ENCODE peak calls at places on chromosome 1, in four cellular contexts. O is stimulated activated naive CD8-positive, alpha-beta T cell treated with anti-CD3 and anti-CD28 coated beads, Interleukin-15, amount 100 ng/mL, for 72 hours; G is activated B cell treated with CpG ODN at 0.5 μM for 24 hours; Q is naive thymus-derived CD8-positive, alpha-beta T cell. I is an unnamed sample.
A peak's percentile ranks its signal among the peaks of the same experiment; 100 is the strongest.

GRCh38 chr1:230550428-230550827 is 91.9 kb upstream of the COG2 start:
- ATAC-seq in O (peak; percentile 20), G (no peak), Q (no peak), I (peak; percentile 79)

GRCh38 chr1:221912230-221912629 is 170.3 kb upstream of the DUSP10 start:
- ATAC-seq in O (peak; percentile 68), G (no peak), Q (no peak), I (no peak)

GRCh38 chr1:19563336-19564097 is 78.2 kb upstream of the CAPZB start:
- ATAC-seq in O (no peak), G (no peak), Q (no peak), I (peak; percentile 26)

GRCh38 chr1:109894823-109895719 is 15.6 kb upstream of the CSF1 start:
- ATAC-seq in O (peak; percentile 39), G (peak; percentile 37), Q (no peak), I (no peak)

GRCh38 chr1:111747947-111748346 is 7.8 kb upstream of the DDX20 start:
- ATAC-seq in O (no peak), G (no peak), Q (no peak), I (no peak)

GRCh38 chr1:234458352-234459027 is 20.5 kb downstream of the TARBP1 start:
- ATAC-seq in O (no peak), G (no peak), Q (no peak), I (no peak)

GRCh38 chr1:50841791-50842387 is 118.2 kb downstream of the FAF1 start:
- ATAC-seq in O (no peak), G (no peak), Q (no peak), I (no peak)

GRCh38 chr1:2237773-2238172 is 9.7 kb downstream of the SKI start:
- ATAC-seq in O (no peak), G (no peak), Q (no peak), I (no peak)

GRCh38 chr1:116791727-116792126 is 37.5 kb downstream of the CD2 start:
- ATAC-seq in O (peak; percentile 60), G (no peak), Q (no peak), I (no peak)

GRCh38 chr1:33280091-33280661 is 23.9 kb downstream of the ZNF362 start:
- ATAC-seq in O (peak; percentile 5), G (no peak), Q (no peak), I (peak; percentile 25)

GRCh38 chr1:176504848-176505553 is 42.0 kb downstream of the PAPPA2 start:
- ATAC-seq in O (no peak), G (no peak), Q (no peak), I (no peak)

GRCh38 chr1:40187399-40187798 is 26.2 kb downstream of the RLF start:
- ATAC-seq in O (no peak), G (no peak), Q (no peak), I (no peak)

GRCh38 chr1:114457675-114458074 is 53.3 kb downstream of the TRIM33 start:
- ATAC-seq in O (no peak), G (no peak), Q (no peak), I (no peak)

GRCh38 chr1:94418664-94419655 is 771 bp downstream of the ABCD3 start:
- ATAC-seq in O (peak; percentile 17), G (no peak), Q (no peak), I (peak; percentile 4)

GRCh38 chr1:34785231-34785874 is 4.3 kb downstream of the GJB3 start:
- ATAC-seq in O (no peak), G (no peak), Q (no peak), I (no peak)

GRCh38 chr1:61271412-61271789 is 189.0 kb downstream of the NFIA start:
- ATAC-seq in O (no peak), G (no peak), Q (no peak), I (no peak)

GRCh38 chr1:171160611-171161354 is 24.3 kb upstream of the FMO2 start:
- ATAC-seq in O (no peak), G (no peak), Q (no peak), I (no peak)